ENCODE peak calls at places on chromosomes 7 and 10, in ten cellular contexts. S is H9, K is transverse colon, J is tibial artery, Y is GM12878, G is IMR-90, P is cardiac muscle cell, O is lung, U is A673, X is colonic mucosa. D is an unnamed sample.

GRCh38 chr10:50393784-50394183 is 142.5 kb upstream of the ASAH2 start:
- DNase-seq in P (peak), G (peak), S (no peak), X (peak), J (no peak), U (no peak), K (no peak), Y (no peak), O (no peak), D (no peak)

GRCh38 chr10:91208645-91209044 is 11.8 kb upstream of the PCGF5 start:
- DNase-seq in G (no peak), P (no peak), S (no peak), O (no peak), J (no peak), U (no peak), K (no peak), X (no peak), Y (no peak), D (no peak)

GRCh38 chr7:157541295-157541608 is 204.4 kb downstream of the DNAJB6 start:
- DNase-seq in P (no peak), K (no peak), X (no peak), U (no peak), O (no peak), G (no peak), Y (no peak), S (no peak), J (peak), D (no peak)

GRCh38 chr7:131655447-131655846 is 99.0 kb upstream of the PODXL start:
- DNase-seq in J (peak), Y (no peak), P (no peak), S (no peak), O (no peak), X (no peak), K (no peak), U (no peak), G (no peak), D (no peak)

GRCh38 chr7:10677668-10678232 is 295.9 kb upstream of the PHF14 start:
- DNase-seq in K (no peak), S (no peak), J (no peak), X (no peak), Y (no peak), O (no peak), P (no peak), G (no peak), U (no peak), D (no peak)

GRCh38 chr7:2680792-2681490 is 7.1 kb upstream of the AMZ1 start:
- DNase-seq in J (peak), P (peak), S (peak), G (peak), O (peak), Y (no peak), K (peak), X (peak), U (peak), D (peak)

GRCh38 chr10:11330383-11331020 is 280.9 kb downstream of the USP6NL start:
- DNase-seq in X (no peak), O (no peak), P (peak), U (no peak), G (no peak), K (no peak), J (no peak), Y (no peak), S (no peak), D (no peak)

GRCh38 chr7:50709151-50709550 is 73.5 kb downstream of the GRB10 start:
- DNase-seq in Y (no peak), G (no peak), U (no peak), S (no peak), O (no peak), P (no peak), K (no peak), X (no peak), J (no peak), D (no peak)

GRCh38 chr7:98212532-98213041 is 1.3 kb downstream of the BHLHA15 start:
- DNase-seq in J (peak), Y (no peak), X (no peak), S (peak), K (no peak), P (no peak), U (no peak), G (no peak), O (no peak), D (no peak)

GRCh38 chr10:84256510-84257342 is 11.9 kb downstream of the RGR start:
- DNase-seq in U (peak), S (peak), G (peak), J (no peak), X (peak), O (peak), Y (no peak), K (peak), P (peak), D (peak)

GRCh38 chr10:29895436-29895835 is 163.9 kb downstream of the JCAD start:
- DNase-seq in Y (no peak), P (peak), U (peak), X (peak), K (peak), G (peak), S (peak), J (peak), O (peak), D (peak)

GRCh38 chr10:110447886-110448285 is 49.8 kb upstream of the DUSP5 start:
- DNase-seq in U (no peak), J (no peak), G (no peak), X (no peak), P (peak), Y (no peak), O (no peak), K (no peak), S (no peak), D (no peak)

GRCh38 chr7:19060870-19061269 is 56.6 kb downstream of the TWIST1 start:
- DNase-seq in K (no peak), S (no peak), Y (no peak), P (peak), U (peak), X (no peak), G (peak), O (no peak), J (no peak), D (no peak)

GRCh38 chr10:73971636-73972354 is 26.1 kb upstream of the VCL start:
- DNase-seq in G (no peak), Y (no peak), P (no peak), J (no peak), S (no peak), X (no peak), K (no peak), U (no peak), O (no peak), D (no peak)

GRCh38 chr7:14507617-14508016 is 394.9 kb downstream of the DGKB start:
- DNase-seq in K (no peak), P (peak), X (no peak), Y (no peak), G (no peak), U (peak), O (no peak), J (no peak), S (no peak), D (no peak)

GRCh38 chr10:115975031-115975430 is 298.0 kb downstream of the GFRA1 start:
- DNase-seq in P (no peak), Y (no peak), X (no peak), G (no peak), U (no peak), K (no peak), J (no peak), O (no peak), S (no peak), D (no peak)

GRCh38 chr7:35908305-35909223 is 107.7 kb downstream of the SEPTIN7 start:
- DNase-seq in G (no peak), O (no peak), K (no peak), J (no peak), Y (no peak), X (no peak), S (no peak), U (peak), P (peak), D (no peak)

GRCh38 chr7:128922496-128923410 is 12.2 kb upstream of the KCP start:
- DNase-seq in X (no peak), U (no peak), S (peak), P (no peak), J (peak), Y (no peak), K (peak), O (no peak), G (no peak), D (no peak)

GRCh38 chr7:128920913-128921582 is 10.5 kb upstream of the KCP start:
- DNase-seq in S (peak), G (no peak), U (no peak), O (no peak), P (no peak), K (no peak), X (no peak), Y (no peak), J (peak), D (no peak)

GRCh38 chr7:128923411-128923800 is 12.9 kb upstream of the KCP start:
- DNase-seq in J (peak), Y (no peak), P (no peak), U (no peak), S (no peak), G (no peak), O (no peak), X (no peak), K (no peak), D (no peak)

GRCh38 chr7:128919881-128920789 is 9.6 kb upstream of the KCP start:
- DNase-seq in U (peak), O (no peak), G (no peak), K (no peak), P (no peak), Y (no peak), S (peak), J (no peak), X (no peak), D (no peak)

DNA sequence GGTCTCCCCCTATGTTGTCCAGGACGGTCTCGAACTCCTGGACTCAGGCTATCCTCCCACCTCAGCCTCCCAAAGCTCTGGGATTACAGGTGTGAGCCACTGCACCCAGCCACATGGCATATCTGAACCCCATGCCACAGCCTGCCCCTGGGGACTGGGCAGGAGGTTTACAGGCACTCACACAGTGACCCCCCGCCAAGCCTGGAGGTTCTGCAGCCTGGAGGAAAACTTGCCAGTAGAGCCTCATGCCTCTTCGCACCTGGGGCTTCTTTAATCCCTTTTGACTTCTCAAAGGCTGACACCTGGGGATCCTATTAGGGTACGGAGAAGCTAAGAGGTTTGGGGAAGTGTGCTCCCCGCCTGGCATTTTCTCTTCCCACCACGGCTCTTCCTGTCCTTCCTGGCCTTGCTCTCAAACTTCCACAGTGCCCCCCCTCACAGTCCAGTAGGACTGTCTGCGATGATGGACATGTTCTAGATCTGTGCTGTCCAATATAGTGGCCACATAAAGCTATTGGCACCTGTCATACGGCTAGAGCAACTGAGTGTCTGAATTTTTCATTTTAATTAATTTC is 11.4 kb upstream of the KCP start:
- DNase-seq in Y (no peak), O (no peak), P (no peak), U (no peak), K (no peak), X (no peak), J (peak), G (no peak), S (peak), D (no peak)
- H3K27ac ChIP-seq in Y (no peak), O (no peak), P (no peak), U (no peak), K (no peak), X (no peak), J (no peak), G (no peak), S (no peak), D (no peak)

DNA sequence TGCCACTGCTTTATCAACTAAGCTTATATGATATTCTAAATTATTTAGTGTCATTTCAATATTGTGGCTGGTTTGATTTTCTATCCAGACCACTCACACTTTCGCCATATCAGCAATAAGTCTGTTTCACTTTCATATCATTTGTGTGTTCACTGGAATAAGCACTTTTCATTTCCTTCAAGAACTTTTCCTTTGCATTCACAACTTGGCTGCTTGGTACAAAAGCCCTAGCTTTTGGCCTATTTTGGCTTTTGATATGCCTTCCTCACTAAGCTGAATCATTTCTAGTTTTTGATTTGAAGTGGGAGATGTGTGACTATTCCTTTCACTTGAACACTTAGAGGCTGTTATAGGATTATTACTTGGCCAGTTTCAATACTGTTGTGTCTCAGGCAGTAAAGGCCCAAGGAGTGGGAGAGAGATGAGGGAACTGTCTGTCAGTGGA is 120.9 kb upstream of the NAMPT start:
- DNase-seq in P (no peak), U (no peak), Y (no peak), O (no peak), S (no peak), K (no peak), X (no peak), G (no peak), J (no peak), D (no peak)
- H3K27ac ChIP-seq in P (no peak), U (no peak), Y (no peak), O (no peak), S (no peak), K (no peak), X (no peak), G (no peak), J (no peak), D (no peak)

GRCh38 chr7:5677538-5678294 is 103.7 kb downstream of the RNF216 start:
- DNase-seq in U (peak), Y (no peak), G (peak), K (peak), O (peak), P (peak), J (peak), S (peak), X (peak), D (peak)

GRCh38 chr7:5679741-5680473 is 101.6 kb downstream of the RNF216 start:
- DNase-seq in O (no peak), S (no peak), G (no peak), P (no peak), Y (no peak), K (peak), X (no peak), J (peak), U (no peak), D (no peak)

GRCh38 chr7:5681423-5681822 is 100.0 kb downstream of the RNF216 start:
- DNase-seq in S (no peak), J (no peak), U (no peak), G (no peak), K (no peak), Y (no peak), P (no peak), X (no peak), O (no peak), D (no peak)

GRCh38 chr7:5679047-5679740 is 102.3 kb downstream of the RNF216 start:
- DNase-seq in O (no peak), U (no peak), S (no peak), X (no peak), P (no peak), J (no peak), G (no peak), K (no peak), Y (no peak), D (no peak)

DNA sequence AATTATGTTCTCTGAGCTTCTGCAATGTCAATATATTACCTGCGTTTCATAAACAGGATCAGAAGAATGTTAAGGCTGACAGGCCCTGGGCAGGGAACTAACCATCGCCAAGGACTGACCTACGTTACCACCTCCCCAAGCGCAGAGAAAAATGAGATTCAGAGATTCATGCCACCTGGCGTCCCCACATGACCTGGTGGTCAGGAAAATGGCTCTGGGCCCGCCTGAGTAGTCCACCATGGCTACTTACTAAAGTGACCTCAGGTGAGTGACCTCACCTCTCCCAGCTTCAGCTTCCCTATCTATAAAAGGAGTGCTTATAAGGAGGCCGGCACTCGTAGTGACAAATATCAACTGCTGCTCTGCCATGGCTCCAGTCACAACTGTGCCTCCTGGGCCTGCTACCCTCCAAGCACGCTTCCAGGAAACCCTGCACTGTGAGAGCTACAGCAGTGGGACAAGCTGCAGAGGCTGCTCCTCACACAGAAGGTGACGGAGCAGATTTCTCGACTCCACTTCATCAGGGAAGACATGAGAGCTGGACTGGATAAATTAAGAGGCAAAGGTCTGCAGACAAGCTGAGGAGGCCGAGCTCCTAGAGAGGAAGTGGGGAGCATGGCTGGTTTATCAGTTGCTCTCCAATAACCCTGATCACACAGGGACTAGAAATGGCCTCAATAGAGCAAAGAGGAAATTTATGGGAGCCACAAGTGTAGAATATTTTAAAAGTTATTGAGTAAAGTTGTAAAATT is 103.0 kb downstream of the RNF216 start:
- DNase-seq in K (no peak), P (no peak), S (no peak), X (no peak), Y (no peak), U (no peak), O (no peak), G (no peak), J (no peak), D (no peak)
- H3K27ac ChIP-seq in K (peak), P (peak), S (no peak), X (no peak), Y (no peak), U (no peak), O (no peak), G (no peak), J (peak), D (peak)

DNA sequence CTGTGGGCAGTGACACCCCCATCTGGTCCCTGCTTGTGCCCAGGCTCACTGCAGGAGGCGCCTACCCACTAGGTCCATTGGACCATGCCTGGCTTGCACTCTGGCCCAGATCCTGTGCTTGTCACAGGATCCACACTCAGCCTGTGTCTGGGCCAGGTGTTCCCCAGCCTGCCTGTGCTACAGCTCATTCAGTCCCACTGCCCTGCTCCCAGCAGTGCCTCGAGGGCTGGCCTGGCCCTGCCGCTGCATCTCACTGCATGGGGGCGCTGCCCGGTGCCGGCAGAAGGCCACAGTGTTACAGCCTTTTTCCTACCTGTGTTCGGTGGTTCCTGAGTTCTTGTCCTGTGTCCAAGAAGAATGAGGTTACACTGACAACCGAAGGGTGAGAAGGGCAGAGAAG is 21.3 kb downstream of the SDHAF3 start:
- DNase-seq in S (no peak), Y (no peak), U (no peak), O (no peak), K (no peak), J (no peak), X (no peak), P (no peak), G (no peak), D (no peak)
- H3K27ac ChIP-seq in S (no peak), Y (no peak), U (no peak), O (no peak), K (no peak), J (no peak), X (no peak), P (no peak), G (no peak), D (no peak)

GRCh38 chr7:107659666-107660065 is 962 bp upstream of the SLC26A4 start:
- DNase-seq in K (no peak), X (no peak), P (peak), G (peak), S (no peak), J (no peak), U (no peak), Y (no peak), O (no peak), D (no peak)
- H3K27ac ChIP-seq in K (no peak), X (no peak), P (no peak), G (no peak), S (no peak), J (no peak), U (no peak), Y (no peak), O (no peak), D (no peak)

GRCh38 chr10:71371750-71372166 is 25.0 kb upstream of the CDH23 start:
- DNase-seq in J (no peak), Y (peak), O (no peak), U (no peak), K (no peak), G (no peak), P (no peak), X (no peak), S (no peak), D (no peak)

GRCh38 chr10:71374481-71375233 is 22.1 kb upstream of the CDH23 start:
- DNase-seq in K (no peak), X (no peak), Y (no peak), P (no peak), J (no peak), U (no peak), O (no peak), G (no peak), S (no peak), D (no peak)

GRCh38 chr10:71370031-71370430 is 26.7 kb upstream of the CDH23 start:
- DNase-seq in J (no peak), X (no peak), S (no peak), P (no peak), O (no peak), G (no peak), U (no peak), Y (no peak), K (no peak), D (no peak)

GRCh38 chr10:71375954-71376353 is 20.8 kb upstream of the CDH23 start:
- DNase-seq in U (no peak), G (no peak), P (no peak), O (no peak), J (no peak), X (no peak), S (no peak), K (no peak), Y (no peak), D (no peak)

GRCh38 chr10:71372882-71373495 is 23.7 kb upstream of the CDH23 start:
- DNase-seq in P (no peak), K (no peak), S (no peak), O (no peak), U (no peak), J (no peak), G (no peak), Y (peak), X (no peak), D (no peak)
- H3K27ac ChIP-seq in P (no peak), K (peak), S (no peak), O (no peak), U (no peak), J (no peak), G (no peak), Y (peak), X (peak), D (no peak)

GRCh38 chr7:153004341-153004740 is 244.8 kb downstream of the ACTR3B start:
- DNase-seq in S (no peak), Y (no peak), P (no peak), U (no peak), K (no peak), G (no peak), J (no peak), O (no peak), X (no peak), D (no peak)
- H3K27ac ChIP-seq in S (no peak), Y (no peak), P (no peak), U (no peak), K (no peak), G (no peak), J (no peak), O (no peak), X (no peak), D (no peak)

DNA sequence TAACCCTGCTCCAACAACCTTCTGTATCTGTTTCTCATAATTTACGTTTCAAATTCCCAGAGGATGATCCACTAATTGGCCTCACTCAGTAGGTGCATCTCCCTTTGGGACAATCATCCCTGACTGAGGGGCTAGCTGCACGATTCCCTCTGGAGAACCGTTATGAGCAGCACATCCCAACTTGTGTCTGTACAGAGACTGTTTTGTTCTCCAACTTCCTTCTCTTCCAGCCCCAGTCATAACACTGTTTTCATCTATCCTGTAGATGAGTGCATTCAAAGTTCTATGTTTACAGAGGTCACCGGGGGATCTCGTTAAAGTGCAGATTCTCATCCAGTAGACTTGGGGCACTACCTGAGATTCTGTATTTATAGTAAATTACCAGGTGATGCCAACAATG is 187.2 kb downstream of the REEP3 start:
- DNase-seq in S (no peak), P (no peak), U (no peak), O (no peak), G (no peak), J (no peak), Y (no peak), X (no peak), K (no peak), D (no peak)
- H3K27ac ChIP-seq in S (no peak), P (no peak), U (no peak), O (no peak), G (no peak), J (peak), Y (no peak), X (no peak), K (peak), D (peak)

D was measured in uterus.